ENCODE peak calls at places on chromosomes 7 and 10, in eight cellular contexts. H is right lobe of liver, P is GM23338, A is foreskin fibroblast, W is AG10803, B is AG09309, Q is endodermal cell, M is hepatocyte. V is an unnamed sample.

GRCh38 chr7:55502988-55503514 is 69.3 kb downstream of the VOPP1 start:
- DNase-seq in P (no peak), H (no peak), B (no peak), M (no peak), Q (no peak), W (no peak), A (no peak), V (no peak)

GRCh38 chr10:126021833-126022500 is 125.6 kb downstream of the FANK1 start:
- DNase-seq in A (no peak), M (no peak), Q (no peak), P (no peak), W (no peak), B (no peak), H (no peak), V (no peak)

GRCh38 chr7:99392659-99393362 is 15.6 kb downstream of the PDAP1 start:
- DNase-seq in B (no peak), Q (peak; percentile 95), H (no peak), P (peak; percentile 93), W (peak; percentile 29), M (peak; percentile 89), A (peak; percentile 58), V (peak; percentile 51)

GRCh38 chr10:5147255-5147980 is 37.5 kb downstream of the AKR1C8 start:
- DNase-seq in M (peak; percentile 44), B (no peak), A (no peak), W (no peak), P (no peak), H (no peak), Q (no peak), V (no peak)

GRCh38 chr7:30896783-30897617 is 14.7 kb upstream of the AQP1 start:
- DNase-seq in Q (no peak), M (no peak), P (no peak), H (peak; percentile 54), W (no peak), B (no peak), A (no peak), V (no peak)

GRCh38 chr10:61804414-61804813 is 97.1 kb upstream of the ARID5B start:
- DNase-seq in A (no peak), H (no peak), M (no peak), W (peak; percentile 40), Q (no peak), P (no peak), B (no peak), V (no peak)

GRCh38 chr10:95430231-95430951 is 130.8 kb downstream of the SORBS1 start:
- DNase-seq in P (peak; percentile 82), M (peak; percentile 80), Q (peak; percentile 83), W (peak; percentile 53), B (no peak), A (peak; percentile 35), H (no peak), V (no peak)

GRCh38 chr7:24829787-24830186 is 72.5 kb upstream of the GSDME start:
- DNase-seq in A (no peak), B (no peak), Q (no peak), H (no peak), P (no peak), W (no peak), M (no peak), V (no peak)

GRCh38 chr10:99394761-99395386 is 35.5 kb downstream of the GOT1 start:
- DNase-seq in H (no peak), Q (no peak), A (no peak), P (peak; percentile 26), W (no peak), B (no peak), M (no peak), V (no peak)

GRCh38 chr10:31186225-31187010 is 132.6 kb upstream of the ZEB1 start:
- DNase-seq in H (no peak), B (no peak), M (no peak), Q (peak; percentile 78), P (peak; percentile 77), A (no peak), W (peak; percentile 35), V (peak; percentile 52)

GRCh38 chr7:36303202-36304098 is 86.2 kb upstream of the ANLN start:
- DNase-seq in W (peak; percentile 97), A (peak; percentile 94), Q (peak; percentile 38), P (no peak), H (peak; percentile 92), M (peak; percentile 85), B (peak; percentile 88), V (peak; percentile 71)

GRCh38 chr7:96629884-96630283 is 79.8 kb downstream of the SEM1 start:
- DNase-seq in A (no peak), B (no peak), M (no peak), Q (no peak), W (no peak), H (no peak), P (no peak), V (no peak)

GRCh38 chr7:122692769-122693309 is 6.1 kb downstream of the RNF133 start:
- DNase-seq in A (no peak), M (no peak), P (no peak), Q (peak; percentile 34), W (no peak), B (no peak), H (no peak), V (no peak)

GRCh38 chr10:86389441-86390193 is 23.0 kb upstream of the GRID1 start:
- DNase-seq in P (peak; percentile 93), A (no peak), H (no peak), M (peak; percentile 81), Q (peak; percentile 96), W (no peak), B (no peak), V (no peak)

GRCh38 chr10:119355930-119356329 is 148.6 kb downstream of the GRK5 start:
- DNase-seq in Q (no peak), A (no peak), B (no peak), P (peak; percentile 43), W (no peak), M (no peak), H (no peak), V (no peak)

GRCh38 chr10:12784646-12785045 is 216.9 kb downstream of the CCDC3 start:
- DNase-seq in A (no peak), M (no peak), Q (no peak), B (no peak), W (no peak), P (no peak), H (no peak), V (no peak)

DNA sequence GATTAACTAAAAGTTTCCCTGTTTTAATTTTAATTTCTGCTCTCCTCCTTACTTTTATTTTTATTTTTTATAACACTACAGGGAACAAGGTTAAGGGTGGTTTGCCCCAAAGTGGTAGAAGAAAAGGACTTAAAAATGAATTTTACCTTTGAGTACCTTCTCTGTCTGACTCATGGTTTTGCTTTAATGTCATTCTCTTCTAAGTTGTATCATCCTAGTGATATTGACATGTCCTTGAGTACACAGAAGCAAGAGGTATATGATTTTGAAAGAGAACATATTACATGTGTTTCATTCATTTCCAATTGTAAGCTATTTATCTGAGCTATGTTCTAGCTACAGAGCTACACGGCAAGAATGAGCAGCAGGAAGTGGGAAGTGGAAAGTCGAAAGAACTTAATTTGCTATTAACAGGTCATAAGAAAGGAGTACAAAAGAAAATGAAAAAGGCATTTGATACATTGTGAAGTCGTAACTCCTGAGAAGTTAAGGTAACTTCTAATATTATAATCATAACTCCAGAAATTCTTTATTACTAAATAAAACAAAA is 112.5 kb downstream of the SEMA3A start:
- DNase-seq in M (no peak), A (no peak), P (no peak), W (no peak), B (no peak), Q (no peak), H (no peak), V (no peak)
- H3K4me3 ChIP-seq in M (no peak overlapping the region), A (no peak overlapping the region), P (no peak overlapping the region), W (no peak overlapping the region), B (no peak overlapping the region), Q (no peak overlapping the region), H (no peak overlapping the region), V (no peak overlapping the region)

DNA sequence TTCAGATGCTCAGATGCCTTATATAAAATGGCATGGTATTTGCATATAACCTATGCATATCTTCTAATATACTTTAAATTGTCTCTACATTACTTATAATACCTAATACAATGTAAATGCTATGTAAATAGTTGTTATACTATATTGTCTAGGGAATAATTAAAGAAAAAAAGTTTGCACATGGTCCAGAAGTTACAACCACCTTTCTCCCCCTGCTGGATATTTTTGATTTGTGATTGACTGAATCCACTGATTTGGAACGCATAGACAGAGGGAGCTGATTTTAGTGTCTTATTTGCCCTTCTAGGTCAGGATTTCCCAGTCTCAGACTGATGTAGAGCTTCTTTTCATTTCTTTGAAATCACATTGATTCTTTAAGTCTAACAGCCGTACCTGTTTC is 31.8 kb downstream of the MDFIC start:
- DNase-seq in Q (no peak), P (no peak), A (no peak), B (no peak), M (no peak), H (no peak), W (no peak), V (no peak)
- TF ChIP-seq CTCF in Q (no peak), P (no peak), A (peak; percentile 8), B (no peak), M (no peak), H (no peak), W (peak; percentile 18), V (peak; percentile 13)

GRCh38 chr10:101718681-101719275 is 23.8 kb upstream of the FBXW4 start:
- DNase-seq in P (no peak), B (no peak), W (no peak), H (no peak), Q (no peak), M (no peak), A (peak; percentile 9), V (no peak)
- H3K4me3 ChIP-seq in P (no peak overlapping the region), B (no peak overlapping the region), W (no peak overlapping the region), H (no peak overlapping the region), Q (peak overlapping the region; percentile 1), M (no peak overlapping the region), A (no peak overlapping the region), V (no peak overlapping the region)

DNA sequence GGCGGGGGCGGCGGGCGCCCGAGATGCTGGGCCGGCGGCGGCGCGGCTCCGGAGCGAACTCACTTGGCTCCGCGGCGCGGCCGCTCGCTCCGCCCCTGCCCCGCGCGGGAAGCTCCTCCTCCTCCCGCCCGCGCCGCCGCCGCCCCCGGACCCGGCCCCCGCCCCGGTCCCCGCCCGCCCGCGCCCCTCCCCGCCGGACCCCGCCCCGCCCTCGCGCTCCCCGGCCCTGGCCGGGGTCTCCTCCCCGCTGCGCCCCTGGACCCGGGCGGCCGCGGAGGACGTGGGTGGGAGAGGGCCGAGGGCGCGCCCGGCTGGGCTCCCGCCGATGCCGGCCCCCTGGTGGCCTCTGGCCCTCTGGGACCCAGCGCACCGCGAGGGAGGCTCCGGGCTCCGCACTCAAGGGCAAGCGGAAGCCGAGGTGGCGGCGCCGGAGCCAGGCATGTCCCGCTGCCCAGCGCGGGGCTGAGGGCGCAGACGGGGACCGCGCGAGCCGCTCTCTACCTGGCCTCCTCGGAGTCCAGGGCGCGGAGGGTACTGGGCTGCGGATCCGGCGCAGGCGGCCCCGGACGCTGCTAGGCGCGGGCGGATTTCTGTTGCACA is at the start of gene TCERG1L:
- DNase-seq in Q (peak; percentile 90), W (no peak), A (no peak), P (peak; percentile 50), M (peak; percentile 62), H (peak; percentile 41), B (no peak), V (no peak)
- TF ChIP-seq CTCF in Q (no peak), W (no peak), A (no peak), P (no peak), M (no peak), H (no peak), B (no peak), V (no peak)

V was measured in retinal pigment epithelial cell.